ENCODE peak calls at places on chromosome 15, in eight cellular contexts. One of them, this sample, is unnamed.

GRCh38 chr15:81303241-81304225 is 20.4 kb downstream of the STARD5 start:
- DNase-seq in activated T-cell treated with anti-CD3 and anti-CD28 coated beads for 24 hours: no peak
- DNase-seq in CD8-positive, alpha-beta T cell: no peak
- DNase-seq in pancreas: no peak
- DNase-seq in AG09309: no peak
- DNase-seq in right cardiac atrium: no peak
- DNase-seq in fibroblast of pulmonary artery: peak
- DNase-seq in transverse colon: no peak
- DNase-seq in this sample: no peak

GRCh38 chr15:53665930-53666329 is 93.5 kb downstream of the WDR72 start:
- DNase-seq in activated T-cell treated with anti-CD3 and anti-CD28 coated beads for 24 hours: no peak
- DNase-seq in CD8-positive, alpha-beta T cell: no peak
- DNase-seq in pancreas: no peak
- DNase-seq in AG09309: no peak
- DNase-seq in right cardiac atrium: no peak
- DNase-seq in fibroblast of pulmonary artery: no peak
- DNase-seq in transverse colon: no peak
- DNase-seq in this sample: no peak

GRCh38 chr15:47340576-47340920 is 376.8 kb upstream of the SEMA6D start:
- DNase-seq in activated T-cell treated with anti-CD3 and anti-CD28 coated beads for 24 hours: no peak
- DNase-seq in CD8-positive, alpha-beta T cell: no peak
- DNase-seq in pancreas: no peak
- DNase-seq in AG09309: no peak
- DNase-seq in right cardiac atrium: no peak
- DNase-seq in fibroblast of pulmonary artery: no peak
- DNase-seq in transverse colon: no peak
- DNase-seq in this sample: no peak

GRCh38 chr15:58538901-58539300 is 107.1 kb downstream of the LIPC start:
- DNase-seq in activated T-cell treated with anti-CD3 and anti-CD28 coated beads for 24 hours: no peak
- DNase-seq in CD8-positive, alpha-beta T cell: no peak
- DNase-seq in pancreas: no peak
- DNase-seq in AG09309: no peak
- DNase-seq in right cardiac atrium: no peak
- DNase-seq in fibroblast of pulmonary artery: no peak
- DNase-seq in transverse colon: no peak
- DNase-seq in this sample: no peak

GRCh38 chr15:100628746-100629145 is 26.4 kb downstream of the ASB7 start:
- DNase-seq in activated T-cell treated with anti-CD3 and anti-CD28 coated beads for 24 hours: no peak
- DNase-seq in CD8-positive, alpha-beta T cell: no peak
- DNase-seq in pancreas: no peak
- DNase-seq in AG09309: peak
- DNase-seq in right cardiac atrium: no peak
- DNase-seq in fibroblast of pulmonary artery: peak
- DNase-seq in transverse colon: no peak
- DNase-seq in this sample: no peak

GRCh38 chr15:95068847-95069518 is 837.6 kb downstream of the MCTP2 start:
- DNase-seq in activated T-cell treated with anti-CD3 and anti-CD28 coated beads for 24 hours: no peak
- DNase-seq in CD8-positive, alpha-beta T cell: no peak
- DNase-seq in pancreas: no peak
- DNase-seq in AG09309: no peak
- DNase-seq in right cardiac atrium: no peak
- DNase-seq in fibroblast of pulmonary artery: no peak
- DNase-seq in transverse colon: no peak
- DNase-seq in this sample: no peak

GRCh38 chr15:29379647-29380046 is 110.0 kb upstream of the NSMCE3 start:
- DNase-seq in activated T-cell treated with anti-CD3 and anti-CD28 coated beads for 24 hours: no peak
- DNase-seq in CD8-positive, alpha-beta T cell: no peak
- DNase-seq in pancreas: no peak
- DNase-seq in AG09309: no peak
- DNase-seq in right cardiac atrium: no peak
- DNase-seq in fibroblast of pulmonary artery: no peak
- DNase-seq in transverse colon: no peak
- DNase-seq in this sample: no peak

GRCh38 chr15:51680316-51680715 is 987 bp upstream of the SCG3 start:
- DNase-seq in activated T-cell treated with anti-CD3 and anti-CD28 coated beads for 24 hours: no peak
- DNase-seq in CD8-positive, alpha-beta T cell: no peak
- DNase-seq in pancreas: no peak
- DNase-seq in AG09309: no peak
- DNase-seq in right cardiac atrium: no peak
- DNase-seq in fibroblast of pulmonary artery: no peak
- DNase-seq in transverse colon: no peak
- DNase-seq in this sample: no peak

GRCh38 chr15:89066280-89066679 is 22.0 kb upstream of the ABHD2 start:
- DNase-seq in activated T-cell treated with anti-CD3 and anti-CD28 coated beads for 24 hours: no peak
- DNase-seq in CD8-positive, alpha-beta T cell: no peak
- DNase-seq in pancreas: no peak
- DNase-seq in AG09309: no peak
- DNase-seq in right cardiac atrium: no peak
- DNase-seq in fibroblast of pulmonary artery: no peak
- DNase-seq in transverse colon: no peak
- DNase-seq in this sample: no peak

GRCh38 chr15:96474274-96474673 is 143.8 kb downstream of the NR2F2 start:
- DNase-seq in activated T-cell treated with anti-CD3 and anti-CD28 coated beads for 24 hours: no peak
- DNase-seq in CD8-positive, alpha-beta T cell: no peak
- DNase-seq in pancreas: no peak
- DNase-seq in AG09309: no peak
- DNase-seq in right cardiac atrium: no peak
- DNase-seq in fibroblast of pulmonary artery: no peak
- DNase-seq in transverse colon: no peak
- DNase-seq in this sample: no peak

GRCh38 chr15:70519616-70520015 is 243.7 kb downstream of the UACA start:
- DNase-seq in activated T-cell treated with anti-CD3 and anti-CD28 coated beads for 24 hours: no peak
- DNase-seq in CD8-positive, alpha-beta T cell: no peak
- DNase-seq in pancreas: no peak
- DNase-seq in AG09309: no peak
- DNase-seq in right cardiac atrium: no peak
- DNase-seq in fibroblast of pulmonary artery: no peak
- DNase-seq in transverse colon: no peak
- DNase-seq in this sample: no peak

GRCh38 chr15:100696452-100696851 is 94.1 kb downstream of the ASB7 start:
- DNase-seq in activated T-cell treated with anti-CD3 and anti-CD28 coated beads for 24 hours: no peak
- DNase-seq in CD8-positive, alpha-beta T cell: no peak
- DNase-seq in pancreas: no peak
- DNase-seq in AG09309: no peak
- DNase-seq in right cardiac atrium: no peak
- DNase-seq in fibroblast of pulmonary artery: peak
- DNase-seq in transverse colon: no peak
- DNase-seq in this sample: no peak

GRCh38 chr15:68643216-68643830 is 64.5 kb downstream of the CORO2B start:
- DNase-seq in activated T-cell treated with anti-CD3 and anti-CD28 coated beads for 24 hours: no peak
- DNase-seq in CD8-positive, alpha-beta T cell: no peak
- DNase-seq in pancreas: no peak
- DNase-seq in AG09309: no peak
- DNase-seq in right cardiac atrium: no peak
- DNase-seq in fibroblast of pulmonary artery: no peak
- DNase-seq in transverse colon: no peak
- DNase-seq in this sample: no peak

GRCh38 chr15:70259030-70259424 is 161.3 kb upstream of the TLE3 start:
- DNase-seq in activated T-cell treated with anti-CD3 and anti-CD28 coated beads for 24 hours: no peak
- DNase-seq in CD8-positive, alpha-beta T cell: peak
- DNase-seq in pancreas: peak
- DNase-seq in AG09309: no peak
- DNase-seq in right cardiac atrium: peak
- DNase-seq in fibroblast of pulmonary artery: peak
- DNase-seq in transverse colon: peak
- DNase-seq in this sample: peak

GRCh38 chr15:40565333-40566238 is 744 bp upstream of the CCDC32 start:
- DNase-seq in activated T-cell treated with anti-CD3 and anti-CD28 coated beads for 24 hours: no peak
- DNase-seq in CD8-positive, alpha-beta T cell: no peak
- DNase-seq in pancreas: no peak
- DNase-seq in AG09309: no peak
- DNase-seq in right cardiac atrium: no peak
- DNase-seq in fibroblast of pulmonary artery: no peak
- DNase-seq in transverse colon: no peak
- DNase-seq in this sample: no peak

GRCh38 chr15:70375006-70375409 is 277.3 kb upstream of the TLE3 start:
- DNase-seq in activated T-cell treated with anti-CD3 and anti-CD28 coated beads for 24 hours: no peak
- DNase-seq in CD8-positive, alpha-beta T cell: no peak
- DNase-seq in pancreas: no peak
- DNase-seq in AG09309: peak
- DNase-seq in right cardiac atrium: no peak
- DNase-seq in fibroblast of pulmonary artery: peak
- DNase-seq in transverse colon: no peak
- DNase-seq in this sample: no peak

GRCh38 chr15:68652141-68652540 is 73.3 kb downstream of the CORO2B start:
- DNase-seq in activated T-cell treated with anti-CD3 and anti-CD28 coated beads for 24 hours: no peak
- DNase-seq in CD8-positive, alpha-beta T cell: no peak
- DNase-seq in pancreas: no peak
- DNase-seq in AG09309: no peak
- DNase-seq in right cardiac atrium: peak
- DNase-seq in fibroblast of pulmonary artery: no peak
- DNase-seq in transverse colon: no peak
- DNase-seq in this sample: no peak

GRCh38 chr15:77808077-77808476 is 175.4 kb upstream of the LINGO1 start:
- DNase-seq in activated T-cell treated with anti-CD3 and anti-CD28 coated beads for 24 hours: no peak
- DNase-seq in CD8-positive, alpha-beta T cell: no peak
- DNase-seq in pancreas: no peak
- DNase-seq in AG09309: no peak
- DNase-seq in right cardiac atrium: no peak
- DNase-seq in fibroblast of pulmonary artery: no peak
- DNase-seq in transverse colon: no peak
- DNase-seq in this sample: no peak

GRCh38 chr15:67746022-67746421 is 79.3 kb upstream of the SKOR1 start:
- DNase-seq in activated T-cell treated with anti-CD3 and anti-CD28 coated beads for 24 hours: no peak
- DNase-seq in CD8-positive, alpha-beta T cell: no peak
- DNase-seq in pancreas: no peak
- DNase-seq in AG09309: peak
- DNase-seq in right cardiac atrium: no peak
- DNase-seq in fibroblast of pulmonary artery: peak
- DNase-seq in transverse colon: no peak
- DNase-seq in this sample: no peak

GRCh38 chr15:27061739-27062138 is 90.8 kb downstream of the GABRG3 start:
- DNase-seq in activated T-cell treated with anti-CD3 and anti-CD28 coated beads for 24 hours: no peak
- DNase-seq in CD8-positive, alpha-beta T cell: no peak
- DNase-seq in pancreas: no peak
- DNase-seq in AG09309: no peak
- DNase-seq in right cardiac atrium: no peak
- DNase-seq in fibroblast of pulmonary artery: no peak
- DNase-seq in transverse colon: no peak
- DNase-seq in this sample: no peak

GRCh38 chr15:94620632-94621031 is 389.3 kb downstream of the MCTP2 start:
- DNase-seq in activated T-cell treated with anti-CD3 and anti-CD28 coated beads for 24 hours: no peak
- DNase-seq in CD8-positive, alpha-beta T cell: no peak
- DNase-seq in pancreas: no peak
- DNase-seq in AG09309: no peak
- DNase-seq in right cardiac atrium: no peak
- DNase-seq in fibroblast of pulmonary artery: no peak
- DNase-seq in transverse colon: no peak
- DNase-seq in this sample: no peak

GRCh38 chr15:54687628-54688027 is 509.1 kb downstream of the RSL24D1 start:
- DNase-seq in activated T-cell treated with anti-CD3 and anti-CD28 coated beads for 24 hours: no peak
- DNase-seq in CD8-positive, alpha-beta T cell: no peak
- DNase-seq in pancreas: no peak
- DNase-seq in AG09309: no peak
- DNase-seq in right cardiac atrium: no peak
- DNase-seq in fibroblast of pulmonary artery: no peak
- DNase-seq in transverse colon: no peak
- DNase-seq in this sample: no peak

GRCh38 chr15:101206173-101206572 is 45.7 kb downstream of the CHSY1 start:
- DNase-seq in activated T-cell treated with anti-CD3 and anti-CD28 coated beads for 24 hours: peak
- DNase-seq in CD8-positive, alpha-beta T cell: peak
- DNase-seq in pancreas: no peak
- DNase-seq in AG09309: no peak
- DNase-seq in right cardiac atrium: no peak
- DNase-seq in fibroblast of pulmonary artery: peak
- DNase-seq in transverse colon: no peak
- DNase-seq in this sample: no peak

GRCh38 chr15:74036271-74037170 is 42.0 kb downstream of the PML start:
- DNase-seq in activated T-cell treated with anti-CD3 and anti-CD28 coated beads for 24 hours: no peak
- DNase-seq in CD8-positive, alpha-beta T cell: no peak
- DNase-seq in pancreas: no peak
- DNase-seq in AG09309: no peak
- DNase-seq in right cardiac atrium: peak
- DNase-seq in fibroblast of pulmonary artery: peak
- DNase-seq in transverse colon: peak
- DNase-seq in this sample: peak

GRCh38 chr15:67116742-67117141 is 51.3 kb downstream of the SMAD3 start:
- DNase-seq in activated T-cell treated with anti-CD3 and anti-CD28 coated beads for 24 hours: no peak
- DNase-seq in CD8-positive, alpha-beta T cell: no peak
- DNase-seq in pancreas: no peak
- DNase-seq in AG09309: no peak
- DNase-seq in right cardiac atrium: no peak
- DNase-seq in fibroblast of pulmonary artery: no peak
- DNase-seq in transverse colon: no peak
- DNase-seq in this sample: no peak

GRCh38 chr15:45187894-45188830 is at the start of gene SHF:
- DNase-seq in activated T-cell treated with anti-CD3 and anti-CD28 coated beads for 24 hours: peak
- DNase-seq in CD8-positive, alpha-beta T cell: peak
- DNase-seq in pancreas: peak
- DNase-seq in AG09309: no peak
- DNase-seq in right cardiac atrium: peak
- DNase-seq in fibroblast of pulmonary artery: peak
- DNase-seq in transverse colon: peak
- DNase-seq in this sample: peak

GRCh38 chr15:99507016-99507731 is 58.6 kb upstream of the MEF2A start:
- DNase-seq in activated T-cell treated with anti-CD3 and anti-CD28 coated beads for 24 hours: no peak
- DNase-seq in CD8-positive, alpha-beta T cell: no peak
- DNase-seq in pancreas: no peak
- DNase-seq in AG09309: no peak
- DNase-seq in right cardiac atrium: peak
- DNase-seq in fibroblast of pulmonary artery: peak
- DNase-seq in transverse colon: no peak
- DNase-seq in this sample: peak